ENCODE peak calls at places on chromosomes 12 and 14, in six cellular contexts. E, K, Y, R, M and B are unnamed samples.

GRCh38 chr12:10211101-10211974 is 1.3 kb upstream of the GABARAPL1 start:
- DNase-seq in E (no peak), K (no peak), Y (no peak), R (no peak), M (no peak), B (no peak)

GRCh38 chr12:125183187-125184067 is 118.2 kb downstream of the AACS start:
- DNase-seq in E (peak), K (peak), Y (peak), R (peak), M (peak), B (peak)

GRCh38 chr12:38053655-38054464 is 262.7 kb upstream of the ALG10B start:
- DNase-seq in E (peak), K (no peak), Y (no peak), R (peak), M (no peak), B (peak)

GRCh38 chr14:81625343-81625742 is 91.7 kb upstream of the SEL1L start:
- DNase-seq in E (no peak), K (peak), Y (no peak), R (peak), M (no peak), B (peak)

GRCh38 chr14:69625299-69626131 is 14.1 kb downstream of the SUSD6 start:
- DNase-seq in E (peak), K (no peak), Y (peak), R (no peak), M (no peak), B (no peak)

GRCh38 chr14:81331229-81332026 is 68.7 kb downstream of the STON2 start:
- DNase-seq in E (no peak), K (no peak), Y (no peak), R (peak), M (no peak), B (no peak)

GRCh38 chr12:91817512-91817911 is 328.1 kb downstream of the BTG1 start:
- DNase-seq in E (no peak), K (no peak), Y (no peak), R (no peak), M (no peak), B (no peak)

GRCh38 chr12:24749171-24749570 is 199.7 kb downstream of the BCAT1 start:
- DNase-seq in E (no peak), K (no peak), Y (no peak), R (no peak), M (no peak), B (no peak)

GRCh38 chr12:62976110-62976640 is 41.2 kb upstream of the PPM1H start:
- DNase-seq in E (no peak), K (no peak), Y (no peak), R (no peak), M (no peak), B (no peak)

GRCh38 chr14:24343795-24344660 is 4.2 kb upstream of the RIPK3 start:
- DNase-seq in E (no peak), K (no peak), Y (peak), R (no peak), M (no peak), B (no peak)